ENCODE peak calls at places on chromosomes 4 and X, in six cellular contexts. One of them, this sample, is unnamed.

GRCh38 chrX:40105016-40105790 is 7.4 kb upstream of the BCOR start:
- DNase-seq in stimulated activated naive CD4-positive, alpha-beta T cell treated with Interleukin-2 at 50 U/mL for 16 hours: no peak
- DNase-seq in activated naive CD4-positive, alpha-beta T cell treated with anti-CD3 and anti-CD28 coated beads, Interleukin-2, amount 50 U/mL, for 16 hours: peak
- DNase-seq in RPMI7951: peak
- DNase-seq in EL: peak
- DNase-seq in GM23248: peak
- DNase-seq in this sample: no peak

GRCh38 chrX:39953879-39954278 is 143.9 kb downstream of the BCOR start:
- DNase-seq in stimulated activated naive CD4-positive, alpha-beta T cell treated with Interleukin-2 at 50 U/mL for 16 hours: no peak
- DNase-seq in activated naive CD4-positive, alpha-beta T cell treated with anti-CD3 and anti-CD28 coated beads, Interleukin-2, amount 50 U/mL, for 16 hours: no peak
- DNase-seq in RPMI7951: peak
- DNase-seq in EL: no peak
- DNase-seq in GM23248: no peak
- DNase-seq in this sample: no peak

GRCh38 chr4:169611991-169612868 is at the start of gene NEK1:
- DNase-seq in stimulated activated naive CD4-positive, alpha-beta T cell treated with Interleukin-2 at 50 U/mL for 16 hours: peak
- DNase-seq in activated naive CD4-positive, alpha-beta T cell treated with anti-CD3 and anti-CD28 coated beads, Interleukin-2, amount 50 U/mL, for 16 hours: peak
- DNase-seq in RPMI7951: peak
- DNase-seq in EL: peak
- DNase-seq in GM23248: peak
- DNase-seq in this sample: peak

GRCh38 chrX:133653363-133653762 is 238.1 kb upstream of the GPC4 start:
- DNase-seq in stimulated activated naive CD4-positive, alpha-beta T cell treated with Interleukin-2 at 50 U/mL for 16 hours: no peak
- DNase-seq in activated naive CD4-positive, alpha-beta T cell treated with anti-CD3 and anti-CD28 coated beads, Interleukin-2, amount 50 U/mL, for 16 hours: no peak
- DNase-seq in RPMI7951: no peak
- DNase-seq in EL: no peak
- DNase-seq in GM23248: peak
- DNase-seq in this sample: no peak

GRCh38 chrX:18709833-18710232 is 2.4 kb downstream of the PPEF1 start:
- DNase-seq in stimulated activated naive CD4-positive, alpha-beta T cell treated with Interleukin-2 at 50 U/mL for 16 hours: no peak
- DNase-seq in activated naive CD4-positive, alpha-beta T cell treated with anti-CD3 and anti-CD28 coated beads, Interleukin-2, amount 50 U/mL, for 16 hours: no peak
- DNase-seq in RPMI7951: no peak
- DNase-seq in EL: no peak
- DNase-seq in GM23248: no peak
- DNase-seq in this sample: no peak

GRCh38 chr4:32748061-32748460 is 2027.9 kb downstream of the PCDH7 start:
- DNase-seq in stimulated activated naive CD4-positive, alpha-beta T cell treated with Interleukin-2 at 50 U/mL for 16 hours: no peak
- DNase-seq in activated naive CD4-positive, alpha-beta T cell treated with anti-CD3 and anti-CD28 coated beads, Interleukin-2, amount 50 U/mL, for 16 hours: no peak
- DNase-seq in RPMI7951: no peak
- DNase-seq in EL: no peak
- DNase-seq in GM23248: no peak
- DNase-seq in this sample: no peak

GRCh38 chr4:123397276-123398150 is 918 bp downstream of the SPRY1 start:
- DNase-seq in stimulated activated naive CD4-positive, alpha-beta T cell treated with Interleukin-2 at 50 U/mL for 16 hours: peak
- DNase-seq in activated naive CD4-positive, alpha-beta T cell treated with anti-CD3 and anti-CD28 coated beads, Interleukin-2, amount 50 U/mL, for 16 hours: peak
- DNase-seq in RPMI7951: peak
- DNase-seq in EL: peak
- DNase-seq in GM23248: peak
- DNase-seq in this sample: peak

GRCh38 chr4:65508169-65508568 is 162.1 kb downstream of the EPHA5 start:
- DNase-seq in stimulated activated naive CD4-positive, alpha-beta T cell treated with Interleukin-2 at 50 U/mL for 16 hours: no peak
- DNase-seq in activated naive CD4-positive, alpha-beta T cell treated with anti-CD3 and anti-CD28 coated beads, Interleukin-2, amount 50 U/mL, for 16 hours: no peak
- DNase-seq in RPMI7951: peak
- DNase-seq in EL: peak
- DNase-seq in GM23248: peak
- DNase-seq in this sample: no peak

GRCh38 chr4:93317046-93317445 is 511.5 kb upstream of the ATOH1 start:
- DNase-seq in stimulated activated naive CD4-positive, alpha-beta T cell treated with Interleukin-2 at 50 U/mL for 16 hours: no peak
- DNase-seq in activated naive CD4-positive, alpha-beta T cell treated with anti-CD3 and anti-CD28 coated beads, Interleukin-2, amount 50 U/mL, for 16 hours: no peak
- DNase-seq in RPMI7951: no peak
- DNase-seq in EL: no peak
- DNase-seq in GM23248: no peak
- DNase-seq in this sample: no peak

GRCh38 chrX:48864210-48864609 is 28.8 kb upstream of the PCSK1N start:
- DNase-seq in stimulated activated naive CD4-positive, alpha-beta T cell treated with Interleukin-2 at 50 U/mL for 16 hours: no peak
- DNase-seq in activated naive CD4-positive, alpha-beta T cell treated with anti-CD3 and anti-CD28 coated beads, Interleukin-2, amount 50 U/mL, for 16 hours: no peak
- DNase-seq in RPMI7951: peak
- DNase-seq in EL: peak
- DNase-seq in GM23248: peak
- DNase-seq in this sample: no peak

GRCh38 chrX:39762266-39762841 is 335.4 kb downstream of the BCOR start:
- DNase-seq in stimulated activated naive CD4-positive, alpha-beta T cell treated with Interleukin-2 at 50 U/mL for 16 hours: no peak
- DNase-seq in activated naive CD4-positive, alpha-beta T cell treated with anti-CD3 and anti-CD28 coated beads, Interleukin-2, amount 50 U/mL, for 16 hours: no peak
- DNase-seq in RPMI7951: peak
- DNase-seq in EL: peak
- DNase-seq in GM23248: no peak
- DNase-seq in this sample: no peak

GRCh38 chr4:16573181-16573580 is 325.3 kb downstream of the LDB2 start:
- DNase-seq in stimulated activated naive CD4-positive, alpha-beta T cell treated with Interleukin-2 at 50 U/mL for 16 hours: no peak
- DNase-seq in activated naive CD4-positive, alpha-beta T cell treated with anti-CD3 and anti-CD28 coated beads, Interleukin-2, amount 50 U/mL, for 16 hours: no peak
- DNase-seq in RPMI7951: peak
- DNase-seq in EL: peak
- DNase-seq in GM23248: peak
- DNase-seq in this sample: no peak

GRCh38 chr4:156677136-156677535 is 294.5 kb downstream of the PDGFC start:
- DNase-seq in stimulated activated naive CD4-positive, alpha-beta T cell treated with Interleukin-2 at 50 U/mL for 16 hours: no peak
- DNase-seq in activated naive CD4-positive, alpha-beta T cell treated with anti-CD3 and anti-CD28 coated beads, Interleukin-2, amount 50 U/mL, for 16 hours: no peak
- DNase-seq in RPMI7951: peak
- DNase-seq in EL: peak
- DNase-seq in GM23248: peak
- DNase-seq in this sample: no peak

GRCh38 chr4:123750044-123750443 is 353.4 kb downstream of the SPRY1 start:
- DNase-seq in stimulated activated naive CD4-positive, alpha-beta T cell treated with Interleukin-2 at 50 U/mL for 16 hours: no peak
- DNase-seq in activated naive CD4-positive, alpha-beta T cell treated with anti-CD3 and anti-CD28 coated beads, Interleukin-2, amount 50 U/mL, for 16 hours: no peak
- DNase-seq in RPMI7951: no peak
- DNase-seq in EL: no peak
- DNase-seq in GM23248: no peak
- DNase-seq in this sample: no peak

GRCh38 chr4:16192631-16193483 is 33.4 kb downstream of the TAPT1 start:
- DNase-seq in stimulated activated naive CD4-positive, alpha-beta T cell treated with Interleukin-2 at 50 U/mL for 16 hours: no peak
- DNase-seq in activated naive CD4-positive, alpha-beta T cell treated with anti-CD3 and anti-CD28 coated beads, Interleukin-2, amount 50 U/mL, for 16 hours: no peak
- DNase-seq in RPMI7951: no peak
- DNase-seq in EL: no peak
- DNase-seq in GM23248: no peak
- DNase-seq in this sample: no peak

GRCh38 chr4:10105421-10105820 is 11.2 kb downstream of the WDR1 start:
- DNase-seq in stimulated activated naive CD4-positive, alpha-beta T cell treated with Interleukin-2 at 50 U/mL for 16 hours: no peak
- DNase-seq in activated naive CD4-positive, alpha-beta T cell treated with anti-CD3 and anti-CD28 coated beads, Interleukin-2, amount 50 U/mL, for 16 hours: no peak
- DNase-seq in RPMI7951: no peak
- DNase-seq in EL: no peak
- DNase-seq in GM23248: peak
- DNase-seq in this sample: no peak

GRCh38 chr4:1305261-1305711 is 15.6 kb downstream of the MAEA start:
- DNase-seq in stimulated activated naive CD4-positive, alpha-beta T cell treated with Interleukin-2 at 50 U/mL for 16 hours: no peak
- DNase-seq in activated naive CD4-positive, alpha-beta T cell treated with anti-CD3 and anti-CD28 coated beads, Interleukin-2, amount 50 U/mL, for 16 hours: no peak
- DNase-seq in RPMI7951: no peak
- DNase-seq in EL: no peak
- DNase-seq in GM23248: no peak
- DNase-seq in this sample: no peak

GRCh38 chr4:9946171-9946570 is 75.1 kb downstream of the SLC2A9 start:
- DNase-seq in stimulated activated naive CD4-positive, alpha-beta T cell treated with Interleukin-2 at 50 U/mL for 16 hours: no peak
- DNase-seq in activated naive CD4-positive, alpha-beta T cell treated with anti-CD3 and anti-CD28 coated beads, Interleukin-2, amount 50 U/mL, for 16 hours: no peak
- DNase-seq in RPMI7951: no peak
- DNase-seq in EL: no peak
- DNase-seq in GM23248: no peak
- DNase-seq in this sample: no peak

GRCh38 chrX:150018931-150019331 is 80.6 kb upstream of the EOLA2 start:
- DNase-seq in stimulated activated naive CD4-positive, alpha-beta T cell treated with Interleukin-2 at 50 U/mL for 16 hours: no peak
- DNase-seq in activated naive CD4-positive, alpha-beta T cell treated with anti-CD3 and anti-CD28 coated beads, Interleukin-2, amount 50 U/mL, for 16 hours: no peak
- DNase-seq in RPMI7951: no peak
- DNase-seq in EL: peak
- DNase-seq in GM23248: peak
- DNase-seq in this sample: no peak

GRCh38 chr4:10074767-10075105 is 41.9 kb downstream of the WDR1 start:
- DNase-seq in stimulated activated naive CD4-positive, alpha-beta T cell treated with Interleukin-2 at 50 U/mL for 16 hours: no peak
- DNase-seq in activated naive CD4-positive, alpha-beta T cell treated with anti-CD3 and anti-CD28 coated beads, Interleukin-2, amount 50 U/mL, for 16 hours: no peak
- DNase-seq in RPMI7951: peak
- DNase-seq in EL: peak
- DNase-seq in GM23248: peak
- DNase-seq in this sample: no peak

GRCh38 chr4:128191115-128191897 is 96.3 kb downstream of the PGRMC2 start:
- DNase-seq in stimulated activated naive CD4-positive, alpha-beta T cell treated with Interleukin-2 at 50 U/mL for 16 hours: peak
- DNase-seq in activated naive CD4-positive, alpha-beta T cell treated with anti-CD3 and anti-CD28 coated beads, Interleukin-2, amount 50 U/mL, for 16 hours: peak
- DNase-seq in RPMI7951: peak
- DNase-seq in EL: peak
- DNase-seq in GM23248: peak
- DNase-seq in this sample: peak

GRCh38 chr4:76781698-76782595 is 116.0 kb downstream of the SOWAHB start:
- DNase-seq in stimulated activated naive CD4-positive, alpha-beta T cell treated with Interleukin-2 at 50 U/mL for 16 hours: no peak
- DNase-seq in activated naive CD4-positive, alpha-beta T cell treated with anti-CD3 and anti-CD28 coated beads, Interleukin-2, amount 50 U/mL, for 16 hours: no peak
- DNase-seq in RPMI7951: peak
- DNase-seq in EL: peak
- DNase-seq in GM23248: peak
- DNase-seq in this sample: no peak

GRCh38 chr4:21697583-21697982 is 251.0 kb downstream of the KCNIP4 start:
- DNase-seq in stimulated activated naive CD4-positive, alpha-beta T cell treated with Interleukin-2 at 50 U/mL for 16 hours: no peak
- DNase-seq in activated naive CD4-positive, alpha-beta T cell treated with anti-CD3 and anti-CD28 coated beads, Interleukin-2, amount 50 U/mL, for 16 hours: no peak
- DNase-seq in RPMI7951: no peak
- DNase-seq in EL: peak
- DNase-seq in GM23248: peak
- DNase-seq in this sample: no peak

GRCh38 chrX:77785400-77785745 is 643 bp downstream of the ATRX start:
- DNase-seq in stimulated activated naive CD4-positive, alpha-beta T cell treated with Interleukin-2 at 50 U/mL for 16 hours: no peak
- DNase-seq in activated naive CD4-positive, alpha-beta T cell treated with anti-CD3 and anti-CD28 coated beads, Interleukin-2, amount 50 U/mL, for 16 hours: no peak
- DNase-seq in RPMI7951: peak
- DNase-seq in EL: peak
- DNase-seq in GM23248: peak
- DNase-seq in this sample: no peak

GRCh38 chrX:134174273-134174660 is 62.7 kb upstream of the CCDC160 start:
- DNase-seq in stimulated activated naive CD4-positive, alpha-beta T cell treated with Interleukin-2 at 50 U/mL for 16 hours: no peak
- DNase-seq in activated naive CD4-positive, alpha-beta T cell treated with anti-CD3 and anti-CD28 coated beads, Interleukin-2, amount 50 U/mL, for 16 hours: no peak
- DNase-seq in RPMI7951: no peak
- DNase-seq in EL: no peak
- DNase-seq in GM23248: no peak
- DNase-seq in this sample: no peak

GRCh38 chr4:183099537-183100297 is 660 bp downstream of the WWC2 start:
- DNase-seq in stimulated activated naive CD4-positive, alpha-beta T cell treated with Interleukin-2 at 50 U/mL for 16 hours: no peak
- DNase-seq in activated naive CD4-positive, alpha-beta T cell treated with anti-CD3 and anti-CD28 coated beads, Interleukin-2, amount 50 U/mL, for 16 hours: peak
- DNase-seq in RPMI7951: no peak
- DNase-seq in EL: peak
- DNase-seq in GM23248: peak
- DNase-seq in this sample: no peak

GRCh38 chr4:7842384-7843279 is 97.0 kb downstream of the AFAP1 start:
- DNase-seq in stimulated activated naive CD4-positive, alpha-beta T cell treated with Interleukin-2 at 50 U/mL for 16 hours: no peak
- DNase-seq in activated naive CD4-positive, alpha-beta T cell treated with anti-CD3 and anti-CD28 coated beads, Interleukin-2, amount 50 U/mL, for 16 hours: no peak
- DNase-seq in RPMI7951: peak
- DNase-seq in EL: peak
- DNase-seq in GM23248: peak
- DNase-seq in this sample: no peak

GRCh38 chr4:80387390-80388283 is 52.1 kb downstream of the CFAP299 start:
- DNase-seq in stimulated activated naive CD4-positive, alpha-beta T cell treated with Interleukin-2 at 50 U/mL for 16 hours: no peak
- DNase-seq in activated naive CD4-positive, alpha-beta T cell treated with anti-CD3 and anti-CD28 coated beads, Interleukin-2, amount 50 U/mL, for 16 hours: no peak
- DNase-seq in RPMI7951: no peak
- DNase-seq in EL: no peak
- DNase-seq in GM23248: no peak
- DNase-seq in this sample: no peak

GRCh38 chr4:102263024-102263787 is 82.1 kb downstream of the SLC39A8 start:
- DNase-seq in stimulated activated naive CD4-positive, alpha-beta T cell treated with Interleukin-2 at 50 U/mL for 16 hours: no peak
- DNase-seq in activated naive CD4-positive, alpha-beta T cell treated with anti-CD3 and anti-CD28 coated beads, Interleukin-2, amount 50 U/mL, for 16 hours: no peak
- DNase-seq in RPMI7951: peak
- DNase-seq in EL: peak
- DNase-seq in GM23248: peak
- DNase-seq in this sample: no peak

GRCh38 chr4:168731706-168732414 is 235.0 kb downstream of the PALLD start:
- DNase-seq in stimulated activated naive CD4-positive, alpha-beta T cell treated with Interleukin-2 at 50 U/mL for 16 hours: no peak
- DNase-seq in activated naive CD4-positive, alpha-beta T cell treated with anti-CD3 and anti-CD28 coated beads, Interleukin-2, amount 50 U/mL, for 16 hours: no peak
- DNase-seq in RPMI7951: no peak
- DNase-seq in EL: no peak
- DNase-seq in GM23248: no peak
- DNase-seq in this sample: no peak

GRCh38 chrX:120235284-120235683 is 15.3 kb upstream of the ZBTB33 start:
- DNase-seq in stimulated activated naive CD4-positive, alpha-beta T cell treated with Interleukin-2 at 50 U/mL for 16 hours: no peak
- DNase-seq in activated naive CD4-positive, alpha-beta T cell treated with anti-CD3 and anti-CD28 coated beads, Interleukin-2, amount 50 U/mL, for 16 hours: no peak
- DNase-seq in RPMI7951: no peak
- DNase-seq in EL: no peak
- DNase-seq in GM23248: no peak
- DNase-seq in this sample: no peak

GRCh38 chr4:93157984-93158383 is 670.6 kb upstream of the ATOH1 start:
- DNase-seq in stimulated activated naive CD4-positive, alpha-beta T cell treated with Interleukin-2 at 50 U/mL for 16 hours: no peak
- DNase-seq in activated naive CD4-positive, alpha-beta T cell treated with anti-CD3 and anti-CD28 coated beads, Interleukin-2, amount 50 U/mL, for 16 hours: no peak
- DNase-seq in RPMI7951: no peak
- DNase-seq in EL: no peak
- DNase-seq in GM23248: no peak
- DNase-seq in this sample: no peak

GRCh38 chrX:30733852-30734660 is 80.8 kb downstream of the GK start:
- DNase-seq in stimulated activated naive CD4-positive, alpha-beta T cell treated with Interleukin-2 at 50 U/mL for 16 hours: no peak
- DNase-seq in activated naive CD4-positive, alpha-beta T cell treated with anti-CD3 and anti-CD28 coated beads, Interleukin-2, amount 50 U/mL, for 16 hours: no peak
- DNase-seq in RPMI7951: no peak
- DNase-seq in EL: no peak
- DNase-seq in GM23248: no peak
- DNase-seq in this sample: no peak

GRCh38 chr4:85728471-85728870 is 253.5 kb downstream of the ARHGAP24 start:
- DNase-seq in stimulated activated naive CD4-positive, alpha-beta T cell treated with Interleukin-2 at 50 U/mL for 16 hours: no peak
- DNase-seq in activated naive CD4-positive, alpha-beta T cell treated with anti-CD3 and anti-CD28 coated beads, Interleukin-2, amount 50 U/mL, for 16 hours: no peak
- DNase-seq in RPMI7951: no peak
- DNase-seq in EL: no peak
- DNase-seq in GM23248: no peak
- DNase-seq in this sample: no peak